ENCODE peak calls at places on chromosome 3, in four cellular contexts. P, O, M and T are unnamed samples.

GRCh38 chr3:13006216-13006990 is 66.8 kb downstream of the IQSEC1 start:
- DNase-seq in P (no peak), O (no peak), M (no peak), T (no peak)

GRCh38 chr3:38561746-38562466 is 65.8 kb downstream of the EXOG start:
- DNase-seq in P (no peak), O (no peak), M (no peak), T (no peak)

GRCh38 chr3:10581251-10581650 is 75.9 kb upstream of the ATP2B2 start:
- DNase-seq in P (peak), O (no peak), M (no peak), T (no peak)

GRCh38 chr3:169458752-169459151 is 204.8 kb downstream of the MECOM start:
- DNase-seq in P (no peak), O (no peak), M (no peak), T (no peak)

GRCh38 chr3:96213393-96213792 is 601.0 kb upstream of the EPHA6 start:
- DNase-seq in P (no peak), O (no peak), M (no peak), T (no peak)

GRCh38 chr3:172159962-172160538 is 120.7 kb downstream of the FNDC3B start:
- DNase-seq in P (no peak), O (no peak), M (no peak), T (no peak)

GRCh38 chr3:53243165-53243564 is 12.7 kb downstream of the TKT start:
- DNase-seq in P (no peak), O (no peak), M (peak), T (no peak)

GRCh38 chr3:161222662-161223061 is 1.6 kb downstream of the NMD3 start:
- DNase-seq in P (no peak), O (no peak), M (no peak), T (no peak)

GRCh38 chr3:138270245-138270644 is 59.4 kb downstream of the NME9 start:
- DNase-seq in P (no peak), O (no peak), M (no peak), T (no peak)

GRCh38 chr3:23600178-23600577 is 205.6 kb upstream of the UBE2E1 start:
- DNase-seq in P (no peak), O (peak), M (no peak), T (no peak)

GRCh38 chr3:9930804-9931418 is 2.7 kb upstream of the CRELD1 start:
- DNase-seq in P (no peak), O (no peak), M (no peak), T (no peak)

GRCh38 chr3:119148493-119149180 is 2.7 kb downstream of the TEX55 start:
- DNase-seq in P (no peak), O (peak), M (no peak), T (no peak)

GRCh38 chr3:66997560-66998074 is 490 bp upstream of the KBTBD8 start:
- DNase-seq in P (no peak), O (no peak), M (no peak), T (no peak)

GRCh38 chr3:79726795-79727194 is 41.0 kb downstream of the ROBO1 start:
- DNase-seq in P (no peak), O (no peak), M (no peak), T (no peak)

GRCh38 chr3:12483872-12484197 is 445 bp upstream of the TSEN2 start:
- DNase-seq in P (no peak), O (no peak), M (no peak), T (no peak)

GRCh38 chr3:9037113-9037715 is 73.9 kb upstream of the RAD18 start:
- DNase-seq in P (no peak), O (no peak), M (no peak), T (peak)

GRCh38 chr3:192899540-192899982 is 18.1 kb downstream of the MB21D2 start:
- DNase-seq in P (no peak), O (no peak), M (no peak), T (no peak)

GRCh38 chr3:30368978-30369377 is 237.4 kb upstream of the TGFBR2 start:
- DNase-seq in P (no peak), O (no peak), M (no peak), T (no peak)

GRCh38 chr3:177596248-177596821 is 399.1 kb upstream of the TBL1XR1 start:
- DNase-seq in P (no peak), O (no peak), M (no peak), T (no peak)

GRCh38 chr3:112651516-112651915 is 10.6 kb upstream of the CCDC80 start:
- DNase-seq in P (no peak), O (no peak), M (no peak), T (no peak)

GRCh38 chr3:190097025-190097424 is 23.7 kb downstream of the P3H2 start:
- DNase-seq in P (no peak), O (no peak), M (no peak), T (no peak)

GRCh38 chr3:100561459-100562158 is 47.8 kb upstream of the ADGRG7 start:
- DNase-seq in P (no peak), O (peak), M (no peak), T (no peak)

GRCh38 chr3:23865595-23866396 is 51.0 kb downstream of the NKIRAS1 start:
- DNase-seq in P (no peak), O (no peak), M (peak), T (peak)

GRCh38 chr3:11154036-11154952 is at the start of gene HRH1:
- DNase-seq in P (no peak), O (no peak), M (peak), T (peak)

GRCh38 chr3:72338942-72339749 is 509.1 kb downstream of the SHQ1 start:
- DNase-seq in P (no peak), O (peak), M (no peak), T (no peak)

GRCh38 chr3:145739926-145740325 is 421.1 kb downstream of the PLOD2 start:
- DNase-seq in P (no peak), O (no peak), M (no peak), T (no peak)

GRCh38 chr3:171953300-171954022 is 85.9 kb upstream of the FNDC3B start:
- DNase-seq in P (no peak), O (no peak), M (no peak), T (no peak)

GRCh38 chr3:64225695-64226499 is 631 bp upstream of the PRICKLE2 start:
- DNase-seq in P (no peak), O (no peak), M (no peak), T (no peak)
- TF ChIP-seq CTCF in P (no peak), O (no peak), M (no peak), T (no peak)

GRCh38 chr3:89184151-89184550 is 76.7 kb downstream of the EPHA3 start:
- DNase-seq in P (no peak), O (no peak), M (no peak), T (no peak)
- H3K27ac ChIP-seq in P (no peak), O (no peak), M (no peak), T (no peak)

GRCh38 chr3:148408667-148409066 is 289.0 kb upstream of the AGTR1 start:
- DNase-seq in P (no peak), O (no peak), M (no peak), T (no peak)
- TF ChIP-seq CTCF in P (no peak), O (no peak), M (no peak), T (no peak)

GRCh38 chr3:153463895-153464294 is 301.9 kb downstream of the RAP2B start:
- DNase-seq in P (no peak), O (no peak), M (no peak), T (no peak)

GRCh38 chr3:153456831-153457545 is 295.0 kb downstream of the RAP2B start:
- DNase-seq in P (no peak), O (no peak), M (no peak), T (no peak)

GRCh38 chr3:153458881-153459280 is 296.9 kb downstream of the RAP2B start:
- DNase-seq in P (no peak), O (no peak), M (no peak), T (no peak)

GRCh38 chr3:153462550-153462949 is 300.5 kb downstream of the RAP2B start:
- DNase-seq in P (no peak), O (no peak), M (no peak), T (no peak)
- H3K27ac ChIP-seq in P (no peak), O (no peak), M (no peak), T (no peak)

DNA sequence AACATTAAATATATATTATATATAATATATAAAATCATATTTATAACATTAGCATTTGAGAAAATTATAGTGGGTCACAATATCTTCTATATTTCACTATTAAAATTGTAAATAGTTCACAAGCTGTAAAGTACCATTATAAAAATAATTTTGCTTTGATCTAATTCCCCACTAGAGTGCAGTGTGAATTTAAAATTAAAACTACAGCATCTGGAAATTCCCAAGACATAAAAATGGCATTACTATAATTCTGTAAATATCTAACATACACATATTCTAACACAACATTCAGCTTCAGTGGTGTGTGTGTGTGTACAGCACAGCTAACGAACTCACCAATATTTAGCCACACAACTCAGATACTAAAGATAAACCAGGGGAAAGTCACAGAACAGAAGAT is 424.9 kb upstream of the ZNF385D start:
- DNase-seq in P (no peak), O (no peak), M (no peak), T (no peak)
- TF ChIP-seq CTCF in P (peak), O (no peak), M (peak), T (peak)

GRCh38 chr3:152197451-152197850 is 71.3 kb upstream of the MBNL1 start:
- DNase-seq in P (no peak), O (no peak), M (no peak), T (no peak)
- H3K27ac ChIP-seq in P (peak), O (no peak), M (no peak), T (no peak)

DNA sequence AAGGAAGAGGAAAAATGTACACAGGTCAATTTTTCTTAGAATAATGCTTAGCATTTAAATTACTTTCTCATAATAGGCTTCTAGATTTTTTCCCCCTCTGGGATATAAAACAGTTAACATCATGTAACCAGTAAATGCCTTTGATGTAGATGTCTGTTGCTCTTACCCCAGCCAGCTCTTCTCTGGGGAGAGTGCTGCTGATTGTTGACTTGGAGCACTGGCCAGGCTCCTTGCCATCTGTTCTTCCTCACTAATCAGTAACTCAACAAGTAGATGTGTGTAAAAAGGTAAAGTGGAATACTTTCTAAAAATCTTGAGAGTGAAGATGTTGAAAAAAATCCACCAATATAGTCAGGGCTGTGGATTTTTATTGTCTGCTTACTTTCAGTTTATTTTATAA is 42.2 kb downstream of the RIOX2 start:
- DNase-seq in P (no peak), O (no peak), M (no peak), T (no peak)
- TF ChIP-seq CTCF in P (no peak), O (no peak), M (no peak), T (no peak)

DNA sequence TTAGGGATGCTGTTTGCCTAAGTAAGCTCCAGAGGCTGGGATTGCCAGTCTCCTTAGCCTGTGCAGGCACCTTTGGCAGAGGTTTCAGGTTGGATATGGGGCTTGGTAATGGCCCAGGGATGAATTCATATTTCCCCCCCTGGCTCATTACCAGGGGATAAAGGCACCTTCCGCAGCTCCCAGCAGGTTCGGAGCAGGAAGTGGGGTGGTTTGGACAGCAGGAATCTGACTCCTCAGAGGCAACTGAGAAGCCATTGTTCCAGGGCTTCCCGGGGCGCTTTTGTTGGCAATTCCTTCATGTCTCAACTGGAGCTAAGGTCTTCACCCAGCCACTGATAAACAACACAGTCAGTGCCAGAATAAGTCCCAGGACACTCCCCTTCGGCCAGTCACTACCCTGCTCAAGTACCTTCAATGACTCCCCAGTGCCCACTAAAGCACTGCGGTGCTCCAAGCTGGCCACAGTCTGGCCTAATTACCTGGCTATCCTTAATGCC is 85.3 kb upstream of the SLC6A6 start:
- DNase-seq in P (no peak), O (no peak), M (no peak), T (no peak)
- H3K27ac ChIP-seq in P (no peak), O (no peak), M (no peak), T (no peak)